ENCODE peak calls at places on chromosome 15, in ten cellular contexts. H is suprapubic skin, U is uterus, G is GM12891, Z is stomach, P is IMR-90, E is lower leg skin, Q is endothelial cell of umbilical vein, F is sigmoid colon, Y is A549. K is an unnamed sample.
A peak's percentile ranks its signal among the peaks of the same experiment; 100 is the strongest.

GRCh38 chr15:71400347-71400746 is 285.1 kb downstream of the THSD4 start:
- DNase-seq in E (no peak), Y (no peak), F (no peak), Z (no peak), P (peak; percentile 40), G (no peak), Q (no peak), H (no peak), U (no peak), K (no peak)

GRCh38 chr15:67806539-67806935 is 18.8 kb upstream of the SKOR1 start:
- DNase-seq in F (peak; percentile 55), H (no peak), Q (no peak), G (no peak), Y (no peak), U (no peak), E (peak; percentile 78), P (no peak), Z (no peak), K (no peak)

GRCh38 chr15:32991544-32992192 is 202.8 kb downstream of the FMN1 start:
- DNase-seq in F (no peak), H (no peak), P (no peak), U (peak; percentile 28), G (no peak), Y (no peak), Z (no peak), Q (no peak), E (no peak), K (no peak)

GRCh38 chr15:64847016-64847415 is 5.3 kb downstream of the PLEKHO2 start:
- DNase-seq in F (peak; percentile 53), Q (no peak), U (no peak), P (no peak), Y (no peak), E (no peak), G (no peak), Z (no peak), H (no peak), K (no peak)

GRCh38 chr15:92968926-92969664 is 69.0 kb downstream of the CHD2 start:
- DNase-seq in Y (peak; percentile 22), E (no peak), U (no peak), H (no peak), Z (no peak), F (no peak), G (no peak), P (no peak), Q (peak; percentile 14), K (peak; percentile 42)

GRCh38 chr15:62964251-62964650 is 78.3 kb upstream of the TPM1 start:
- DNase-seq in Y (no peak), F (no peak), G (no peak), U (no peak), E (no peak), Z (no peak), H (peak; percentile 75), Q (no peak), P (peak; percentile 12), K (no peak)

GRCh38 chr15:58704155-58704825 is 45.2 kb downstream of the ADAM10 start:
- DNase-seq in H (no peak), U (no peak), F (no peak), P (peak; percentile 12), E (no peak), Q (no peak), Z (no peak), Y (no peak), G (no peak), K (peak; percentile 32)

GRCh38 chr15:94105760-94106159 is 125.6 kb upstream of the MCTP2 start:
- DNase-seq in U (no peak), Q (no peak), Z (no peak), H (no peak), G (no peak), P (no peak), F (no peak), E (no peak), Y (no peak), K (no peak)

GRCh38 chr15:33392453-33392852 is 81.7 kb downstream of the RYR3 start:
- DNase-seq in Y (no peak), U (no peak), F (no peak), G (no peak), E (no peak), H (no peak), Q (no peak), Z (no peak), P (no peak), K (no peak)

GRCh38 chr15:34726407-34727100 is 28.2 kb downstream of the GJD2 start:
- DNase-seq in H (no peak), F (no peak), E (no peak), Y (no peak), G (no peak), Z (no peak), P (peak; percentile 41), Q (no peak), U (no peak), K (no peak)

GRCh38 chr15:52788099-52788986 is 1.8 kb downstream of the ONECUT1 start:
- DNase-seq in F (no peak), P (no peak), U (no peak), Y (peak; percentile 28), E (no peak), Q (no peak), Z (no peak), G (no peak), H (peak; percentile 53), K (no peak)
- TF ChIP-seq POLR2A in F (no peak), P (no peak), U (no peak), Y (no peak), E (no peak), Q (no peak), Z (no peak), G (no peak), H (no peak), K (no peak)

GRCh38 chr15:57560976-57561711 is 30.6 kb upstream of the MYZAP start:
- DNase-seq in Z (peak; percentile 87), Y (peak; percentile 72), E (peak; percentile 90), Q (peak; percentile 96), H (peak; percentile 82), F (peak; percentile 86), P (peak; percentile 65), G (peak; percentile 35), U (peak; percentile 80), K (peak; percentile 73)
- TF ChIP-seq POLR2A in Z (no peak), Y (no peak), E (no peak), Q (no peak), H (no peak), F (no peak), P (no peak), G (no peak), U (no peak), K (no peak)

GRCh38 chr15:74872702-74873035 is 496 bp downstream of the SCAMP2 start:
- DNase-seq in Y (no peak), E (no peak), P (no peak), Q (no peak), H (no peak), G (no peak), F (no peak), Z (no peak), U (no peak), K (no peak)

GRCh38 chr15:74870496-74871213 is 2.5 kb downstream of the SCAMP2 start:
- DNase-seq in P (no peak), Z (no peak), H (no peak), G (no peak), Y (no peak), F (no peak), E (no peak), U (no peak), Q (peak; percentile 6), K (peak; percentile 14)

GRCh38 chr15:74873756-74874424 is 725 bp upstream of the SCAMP2 start:
- DNase-seq in Q (peak; percentile 39), E (no peak), Z (no peak), F (no peak), P (no peak), H (no peak), G (no peak), U (peak; percentile 28), Y (peak; percentile 51), K (peak; percentile 83)

GRCh38 chr15:74869726-74870407 is 3.3 kb downstream of the SCAMP2 start:
- DNase-seq in P (peak; percentile 39), E (peak; percentile 93), F (peak; percentile 88), Y (no peak), Z (peak; percentile 62), G (peak; percentile 65), Q (peak; percentile 43), H (peak; percentile 83), U (peak; percentile 36), K (peak; percentile 97)

DNA sequence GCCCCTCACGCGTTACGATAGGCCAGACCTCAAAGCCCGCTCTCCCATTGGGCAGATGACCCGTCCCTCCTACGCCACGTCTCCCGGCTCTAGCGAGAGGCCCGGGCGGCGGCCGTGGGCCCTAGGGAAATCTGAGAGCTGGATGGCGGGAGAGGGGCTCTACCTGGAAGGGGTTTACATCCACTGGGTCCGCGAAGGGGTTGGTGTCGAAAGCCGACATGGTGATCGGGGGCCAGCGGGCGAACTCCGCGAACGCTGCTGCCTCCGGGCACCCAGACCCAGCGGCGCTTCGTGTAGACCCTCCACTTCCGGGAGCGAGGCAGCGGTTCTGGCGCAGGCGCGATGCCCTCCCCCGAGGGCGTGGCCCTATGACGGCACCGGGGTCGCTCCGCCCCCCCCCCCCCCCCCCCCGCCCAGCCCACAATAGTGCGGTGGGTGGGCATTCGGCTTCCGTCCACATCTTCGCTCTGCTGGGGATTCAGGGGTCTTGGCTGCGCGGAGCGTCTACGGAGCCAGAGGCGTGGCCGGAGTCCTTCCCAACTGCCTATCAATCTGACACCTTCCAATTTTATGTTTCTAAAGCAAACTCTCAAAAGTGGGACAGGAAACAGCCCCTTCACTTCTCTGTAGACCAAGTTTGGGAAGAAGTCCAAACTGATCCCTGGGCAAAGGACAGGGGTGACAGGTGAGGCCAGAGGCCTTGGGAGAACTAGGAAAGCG is at the start of gene SCAMP2:
- DNase-seq in F (peak; percentile 98), Z (peak; percentile 94), H (peak; percentile 96), U (peak; percentile 95), Y (peak; percentile 97), P (peak; percentile 94), Q (peak; percentile 96), E (peak; percentile 99), G (peak; percentile 94), K (peak; percentile 97)
- TF ChIP-seq POLR2A in F (peak; percentile 48), Z (no peak), H (no peak), U (peak; percentile 77), Y (peak; percentile 91), P (peak; percentile 94), Q (peak; percentile 93), E (peak; percentile 41), G (peak; percentile 87), K (peak; percentile 94)

GRCh38 chr15:43791993-43792760 is at the start of gene SERF2:
- DNase-seq in U (peak; percentile 100), E (peak; percentile 100), H (peak; percentile 100), Z (peak; percentile 100), Q (peak; percentile 100), G (peak; percentile 93), Y (peak; percentile 99), P (peak; percentile 99), F (peak; percentile 100), K (peak; percentile 100)

GRCh38 chr15:43792761-43793493 is 807 bp downstream of the SERF2 start:
- DNase-seq in E (no peak), Z (no peak), U (no peak), P (peak; percentile 34), F (no peak), H (no peak), Y (no peak), G (no peak), Q (peak; percentile 28), K (peak; percentile 49)

GRCh38 chr15:43794269-43795037 is 2.3 kb downstream of the SERF2 start:
- DNase-seq in Y (no peak), G (no peak), H (no peak), Z (no peak), F (no peak), P (peak; percentile 65), Q (peak; percentile 9), U (no peak), E (no peak), K (no peak)

GRCh38 chr15:43795197-43795596 is 3.1 kb downstream of the SERF2 start:
- DNase-seq in F (no peak), Q (no peak), Y (no peak), Z (no peak), U (no peak), H (no peak), P (no peak), G (no peak), E (no peak), K (no peak)

GRCh38 chr15:43793647-43794046 is 1.5 kb downstream of the SERF2 start:
- DNase-seq in Z (no peak), E (no peak), P (no peak), F (no peak), U (peak; percentile 24), Y (no peak), Q (no peak), H (no peak), G (no peak), K (no peak)
- TF ChIP-seq POLR2A in Z (no peak), E (no peak), P (no peak), F (no peak), U (no peak), Y (no peak), Q (no peak), H (no peak), G (no peak), K (no peak)

K was measured in NB4.